ENCODE peak calls at places on chromosomes 7 and 10, in four cellular contexts. L is central memory CD4-positive, alpha-beta T cell; H is AG04450; R is stimulated activated CD8-positive, alpha-beta memory T cell treated with anti-CD3 and anti-CD28 coated beads, Interleukin-15, amount 100 ng/mL, for 4 hours. E is an unnamed sample.

GRCh38 chr10:127971973-127972615 is 65.2 kb downstream of the PTPRE start:
- DNase-seq in H (no peak), L (no peak), R (no peak), E (no peak)

GRCh38 chr10:37572206-37572605 is 285.2 kb downstream of the ZNF248 start:
- DNase-seq in R (no peak), L (no peak), H (no peak), E (no peak)

GRCh38 chr10:13018171-13018570 is 16.7 kb upstream of the CCDC3 start:
- DNase-seq in H (peak; percentile 24), R (no peak), L (no peak), E (no peak)

GRCh38 chr10:79378647-79379511 is 31.6 kb downstream of the PPIF start:
- DNase-seq in H (no peak), L (no peak), R (no peak), E (no peak)

GRCh38 chr7:152502813-152503790 is 67.3 kb upstream of the KMT2C start:
- DNase-seq in L (no peak), R (no peak), H (no peak), E (no peak)

GRCh38 chr10:49053053-49053997 is 62.0 kb downstream of the VSTM4 start:
- DNase-seq in H (no peak), R (no peak), L (no peak), E (no peak)

GRCh38 chr7:83427929-83428328 is 221.0 kb downstream of the SEMA3E start:
- DNase-seq in L (no peak), R (no peak), H (no peak), E (no peak)

GRCh38 chr10:15737635-15738034 is 17.9 kb upstream of the ITGA8 start:
- DNase-seq in H (no peak), L (no peak), R (no peak), E (no peak)

GRCh38 chr7:80699656-80700318 is 61.3 kb downstream of the CD36 start:
- DNase-seq in H (no peak), L (no peak), R (no peak), E (no peak)

GRCh38 chr7:46444266-46444665 is 523.2 kb upstream of the IGFBP3 start:
- DNase-seq in R (no peak), H (no peak), L (no peak), E (no peak)

GRCh38 chr7:137696376-137696775 is 150.4 kb downstream of the DGKI start:
- DNase-seq in L (no peak), R (no peak), H (no peak), E (no peak)

GRCh38 chr7:136150311-136150710 is 173.2 kb upstream of the MTPN start:
- DNase-seq in L (no peak), H (no peak), R (no peak), E (no peak)

GRCh38 chr10:116099031-116099430 is 174.0 kb downstream of the GFRA1 start:
- DNase-seq in R (no peak), L (no peak), H (no peak), E (no peak)

GRCh38 chr7:47366211-47366610 is 215.7 kb downstream of the TNS3 start:
- DNase-seq in R (no peak), L (no peak), H (no peak), E (no peak)

GRCh38 chr7:151700621-151701185 is 176.2 kb downstream of the PRKAG2 start:
- DNase-seq in R (no peak), H (no peak), L (no peak), E (no peak)

GRCh38 chr10:72056113-72056512 is 32.2 kb downstream of the SPOCK2 start:
- DNase-seq in H (no peak), R (no peak), L (no peak), E (no peak)

GRCh38 chr10:128398103-128398502 is 271.9 kb upstream of the MKI67 start:
- DNase-seq in H (no peak), R (no peak), L (no peak), E (no peak)

GRCh38 chr7:141654551-141654950 is 47.4 kb downstream of the DENND11 start:
- DNase-seq in L (peak; percentile 59), R (peak; percentile 25), H (peak; percentile 33), E (peak; percentile 72)

GRCh38 chr10:53458007-53458406 is 685.4 kb upstream of the MBL2 start:
- DNase-seq in R (no peak), H (no peak), L (no peak), E (no peak)

GRCh38 chr10:92567952-92568600 is 5.8 kb downstream of the IDE start:
- DNase-seq in H (no peak), R (no peak), L (no peak), E (no peak)

GRCh38 chr10:128859738-128860386 is 607.2 kb upstream of the MGMT start:
- DNase-seq in R (no peak), L (no peak), H (no peak), E (peak; percentile 17)